ENCODE peak calls at places on chromosomes 6 and 20, in six cellular contexts. D is heart right ventricle, S is GM12865, W is suprapubic skin, J is activated B cell treated with CpG ODN at 0.5 μM for 24 hours, T is kidney. P is an unnamed sample.

GRCh38 chr6:121630716-121631115 is 195.3 kb downstream of the GJA1 start:
- DNase-seq in D (no peak), S (no peak), W (no peak), J (no peak), T (no peak), P (no peak)

GRCh38 chr6:101845172-101845571 is 451.7 kb downstream of the GRIK2 start:
- DNase-seq in D (no peak), S (peak), W (no peak), J (no peak), T (no peak), P (no peak)

GRCh38 chr6:53210821-53211220 is 62.2 kb upstream of the GCM1 start:
- DNase-seq in D (no peak), S (no peak), W (no peak), J (no peak), T (no peak), P (no peak)

GRCh38 chr6:10033223-10033829 is 381.5 kb downstream of the TFAP2A start:
- DNase-seq in D (no peak), S (no peak), W (no peak), J (no peak), T (no peak), P (peak)

GRCh38 chr20:24871429-24872213 is 77.4 kb upstream of the CST7 start:
- DNase-seq in D (no peak), S (no peak), W (no peak), J (no peak), T (no peak), P (no peak)

GRCh38 chr20:24357169-24357568 is 112.3 kb upstream of the SYNDIG1 start:
- DNase-seq in D (no peak), S (no peak), W (no peak), J (no peak), T (no peak), P (no peak)

GRCh38 chr6:100549406-100550167 is 84.9 kb upstream of the SIM1 start:
- DNase-seq in D (no peak), S (no peak), W (no peak), J (no peak), T (no peak), P (no peak)

GRCh38 chr20:32764000-32764960 is 2.1 kb downstream of the DNMT3B start:
- DNase-seq in D (no peak), S (no peak), W (no peak), J (no peak), T (peak), P (no peak)

GRCh38 chr6:125262026-125263013 is 39.4 kb downstream of the HDDC2 start:
- DNase-seq in D (no peak), S (no peak), W (no peak), J (no peak), T (peak), P (no peak)

GRCh38 chr6:33925869-33926268 is 122.1 kb upstream of the MLN start:
- DNase-seq in D (no peak), S (no peak), W (no peak), J (no peak), T (no peak), P (no peak)

GRCh38 chr6:20411953-20412352 is 10.3 kb downstream of the E2F3 start:
- DNase-seq in D (no peak), S (no peak), W (no peak), J (no peak), T (no peak), P (no peak)

GRCh38 chr6:82870582-82871172 is 195.0 kb downstream of the UBE3D start:
- DNase-seq in D (no peak), S (no peak), W (no peak), J (no peak), T (no peak), P (no peak)

GRCh38 chr6:108322728-108323127 is 27.9 kb downstream of the AFG1L start:
- DNase-seq in D (no peak), S (no peak), W (no peak), J (no peak), T (no peak), P (no peak)

GRCh38 chr6:16819752-16820151 is 58.5 kb upstream of the ATXN1 start:
- DNase-seq in D (no peak), S (peak), W (no peak), J (no peak), T (no peak), P (no peak)

GRCh38 chr6:54525731-54526130 is 217.5 kb downstream of the TINAG start:
- DNase-seq in D (no peak), S (no peak), W (no peak), J (no peak), T (no peak), P (no peak)

GRCh38 chr6:19535351-19535750 is 301.8 kb upstream of the ID4 start:
- DNase-seq in D (no peak), S (no peak), W (no peak), J (no peak), T (no peak), P (no peak)

GRCh38 chr6:49966334-49966733 is 2.4 kb upstream of the DEFB114 start:
- DNase-seq in D (no peak), S (no peak), W (no peak), J (no peak), T (no peak), P (no peak)

GRCh38 chr20:1312308-1312707 is 16.6 kb downstream of the SDCBP2 start:
- DNase-seq in D (no peak), S (no peak), W (no peak), J (no peak), T (no peak), P (no peak)

GRCh38 chr6:1622851-1623768 is 13.4 kb downstream of the FOXC1 start:
- DNase-seq in D (no peak), S (no peak), W (no peak), J (no peak), T (peak), P (no peak)

GRCh38 chr6:29602564-29603361 is 17.8 kb downstream of the OR2H2 start:
- DNase-seq in D (no peak), S (peak), W (no peak), J (no peak), T (no peak), P (peak)

GRCh38 chr20:61537721-61538480 is 285.8 kb downstream of the CDH4 start:
- DNase-seq in D (no peak), S (no peak), W (no peak), J (no peak), T (peak), P (no peak)

GRCh38 chr6:34246563-34247391 is 2.0 kb downstream of the SMIM29 start:
- DNase-seq in D (peak), S (peak), W (no peak), J (peak), T (peak), P (peak)

GRCh38 chr20:48763183-48764030 is 64.4 kb downstream of the PREX1 start:
- DNase-seq in D (peak), S (no peak), W (no peak), J (no peak), T (peak), P (no peak)

GRCh38 chr6:127841811-127842210 is 59.0 kb downstream of the THEMIS start:
- DNase-seq in D (no peak), S (no peak), W (no peak), J (no peak), T (no peak), P (no peak)

GRCh38 chr6:3776881-3777507 is 25.5 kb upstream of the PXDC1 start:
- DNase-seq in D (no peak), S (no peak), W (peak), J (no peak), T (no peak), P (peak)

GRCh38 chr6:46325561-46326525 is 155.1 kb upstream of the ENPP5 start:
- DNase-seq in D (peak), S (peak), W (peak), J (no peak), T (peak), P (no peak)

GRCh38 chr20:59831901-59832240 is 101.6 kb downstream of the SYCP2 start:
- DNase-seq in D (no peak), S (no peak), W (no peak), J (no peak), T (no peak), P (peak)

GRCh38 chr20:21102691-21103311 is 3.4 kb downstream of the LINC00237 start:
- DNase-seq in D (peak), S (peak), W (no peak), J (peak), T (peak), P (no peak)

GRCh38 chr6:30818426-30818841 is 65.9 kb upstream of the DDR1 start:
- DNase-seq in D (no peak), S (no peak), W (no peak), J (no peak), T (no peak), P (no peak)

GRCh38 chr6:137415834-137416190 is 78.4 kb downstream of the OLIG3 start:
- DNase-seq in D (no peak), S (no peak), W (no peak), J (no peak), T (no peak), P (no peak)
- TF ChIP-seq CTCF in D (no peak), S (no peak), W (no peak), J (no peak), T (no peak), P (no peak)

DNA sequence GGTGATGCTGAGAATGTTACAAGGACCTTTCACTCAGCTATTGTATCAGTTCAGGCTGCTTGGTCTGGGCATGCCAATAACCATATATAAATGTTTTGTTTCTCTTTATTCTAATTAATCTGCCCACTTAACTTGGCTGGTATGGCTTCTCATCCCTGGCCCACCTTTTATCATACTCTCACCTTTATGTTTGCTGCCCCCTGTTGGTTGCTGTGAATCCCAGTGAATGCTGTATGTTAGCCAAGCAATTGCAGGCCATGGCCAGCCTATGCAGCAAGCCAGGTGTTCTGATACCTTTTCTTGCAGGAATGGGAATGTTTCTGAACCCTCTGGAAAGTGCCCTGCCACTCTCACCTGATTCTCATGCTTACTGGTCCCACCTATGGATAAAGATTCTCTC is 54.6 kb downstream of the PCSK2 start:
- DNase-seq in D (no peak), S (peak), W (no peak), J (no peak), T (no peak), P (peak)
- TF ChIP-seq CTCF in D (no peak), S (peak), W (no peak), J (no peak), T (peak), P (no peak)

DNA sequence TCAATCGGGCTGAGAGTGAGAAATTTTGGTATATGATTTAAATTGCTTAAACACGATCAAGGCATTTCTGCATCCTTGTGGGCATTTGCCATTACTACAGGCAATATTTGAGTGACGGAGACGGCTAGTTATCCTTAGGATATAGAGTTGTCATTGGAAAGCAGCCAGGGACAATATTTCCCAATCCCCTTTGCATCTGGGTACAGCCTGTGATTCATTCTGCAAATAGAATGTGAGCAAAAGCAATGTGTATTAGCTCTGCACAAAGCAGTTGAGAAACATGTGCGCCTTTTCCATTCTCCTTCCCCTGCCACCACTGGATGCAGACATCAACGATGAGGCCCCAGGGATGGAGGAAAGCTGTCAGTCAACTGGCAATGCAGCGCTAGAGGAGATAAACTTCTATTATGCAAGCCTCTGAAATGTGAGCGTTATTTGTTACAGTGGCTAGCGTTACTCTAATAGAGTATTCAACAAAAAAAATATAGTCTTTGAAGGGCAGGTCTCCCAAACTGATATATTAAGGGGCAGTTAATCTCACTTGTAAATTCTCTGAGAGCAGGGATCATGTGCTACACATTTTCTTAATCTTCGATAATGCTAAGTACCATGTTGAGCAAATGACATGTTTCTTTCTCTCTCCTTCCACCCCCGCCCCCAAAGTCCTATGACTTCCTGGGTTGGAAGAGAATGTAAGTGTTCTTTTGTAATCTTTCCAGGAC is 37.1 kb upstream of the NCOA3 start:
- DNase-seq in D (peak), S (no peak), W (peak), J (no peak), T (no peak), P (peak)
- TF ChIP-seq CTCF in D (peak), S (no peak), W (peak), J (no peak), T (no peak), P (peak)

GRCh38 chr6:134437376-134437775 is 119.5 kb upstream of the SGK1 start:
- DNase-seq in D (no peak), S (peak), W (no peak), J (no peak), T (no peak), P (no peak)
- TF ChIP-seq CTCF in D (peak), S (no peak), W (no peak), J (no peak), T (no peak), P (no peak)

DNA sequence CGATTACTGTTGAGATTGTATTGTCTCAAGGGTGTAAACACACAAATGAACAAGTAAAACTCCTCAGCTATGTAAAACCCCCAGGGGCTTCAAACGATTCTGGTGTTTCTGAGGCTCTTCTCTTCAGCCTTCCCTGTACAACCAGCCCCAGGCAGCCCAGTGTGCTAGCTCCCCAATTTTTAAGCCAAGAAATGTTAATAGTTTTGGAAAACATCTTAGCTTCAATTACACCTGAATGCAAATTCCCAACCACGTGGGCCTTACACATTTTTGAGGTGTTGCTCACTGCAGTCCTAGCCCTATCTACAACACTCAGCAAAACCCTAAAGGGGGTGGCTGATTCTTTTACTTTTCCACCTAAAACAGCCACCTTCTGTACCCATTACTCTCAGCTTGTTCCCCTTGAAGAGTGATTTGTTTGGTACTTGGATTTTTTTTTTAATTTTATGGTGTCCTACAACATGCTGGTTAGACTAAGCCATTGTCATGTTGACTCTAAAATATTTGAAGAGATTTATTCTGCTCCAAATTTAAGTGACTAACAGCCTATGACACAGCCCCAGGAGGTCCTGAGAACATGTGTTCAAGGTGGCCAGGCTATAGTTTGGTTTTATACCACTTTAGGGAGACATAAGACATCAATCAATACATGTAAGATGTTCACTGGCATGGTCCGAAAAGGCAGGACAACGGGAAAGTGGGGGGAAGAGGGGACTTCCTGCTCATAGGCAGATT is 48.7 kb downstream of the ADAT2 start:
- DNase-seq in D (no peak), S (no peak), W (no peak), J (no peak), T (no peak), P (no peak)
- TF ChIP-seq CTCF in D (no peak), S (no peak), W (no peak), J (no peak), T (no peak), P (no peak)

P was measured in Calu3.